ENCODE peak calls at places on chromosomes 6 and 20, in eight cellular contexts. R, A, Z, H, I, F, C and E are unnamed samples. For H3K4me1, the result is how much of the 10 kb centered on the place peaks cover.

GRCh38 chr6:138765896-138766487 is 7.6 kb upstream of the CCDC28A start:
- DNase-seq in A (no peak), Z (no peak), C (no peak), H (no peak), F (no peak), R (peak), I (peak), E (peak)

GRCh38 chr6:37131104-37131959 is 38.6 kb upstream of the PIM1 start:
- DNase-seq in F (no peak), C (peak), I (no peak), Z (no peak), R (no peak), A (peak), H (peak), E (peak)

GRCh38 chr20:17421493-17421892 is 109.7 kb downstream of the BFSP1 start:
- DNase-seq in H (no peak), R (no peak), A (no peak), I (no peak), F (no peak), Z (no peak), C (no peak), E (no peak)

GRCh38 chr20:5848711-5849505 is 98.7 kb downstream of the SHLD1 start:
- DNase-seq in H (no peak), R (peak), F (no peak), A (no peak), I (no peak), C (no peak), Z (peak), E (no peak)

GRCh38 chr6:215335-216034 is 76.8 kb upstream of the DUSP22 start:
- DNase-seq in I (no peak), Z (no peak), H (no peak), R (peak), F (no peak), C (no peak), A (no peak), E (no peak)

GRCh38 chr6:85418059-85418458 is 31.8 kb upstream of the NT5E start:
- DNase-seq in Z (no peak), F (no peak), H (no peak), C (no peak), I (no peak), A (no peak), R (peak), E (no peak)

GRCh38 chr6:168678177-168678576 is 237.2 kb downstream of the SMOC2 start:
- DNase-seq in R (no peak), H (no peak), C (no peak), Z (no peak), I (no peak), A (no peak), F (no peak), E (no peak)

GRCh38 chr6:69936674-69937363 is 70.5 kb downstream of the COL19A1 start:
- DNase-seq in F (no peak), Z (no peak), H (no peak), I (peak), R (no peak), A (peak), C (no peak), E (no peak)

GRCh38 chr6:52261229-52261628 is 16.9 kb upstream of the IL17F start:
- DNase-seq in R (peak), I (no peak), C (no peak), H (no peak), F (no peak), Z (no peak), A (no peak), E (no peak)

GRCh38 chr20:14956026-14956425 is 618.6 kb upstream of the FLRT3 start:
- DNase-seq in I (no peak), R (no peak), C (no peak), H (no peak), F (no peak), Z (no peak), A (no peak), E (peak)

GRCh38 chr20:25398363-25399037 is 7.9 kb upstream of the ABHD12 start:
- DNase-seq in A (no peak), H (no peak), I (no peak), R (no peak), C (no peak), F (no peak), Z (no peak), E (no peak)

GRCh38 chr6:11710968-11711643 is 67.5 kb downstream of the ADTRP start:
- DNase-seq in H (no peak), A (no peak), R (no peak), C (no peak), F (no peak), I (no peak), Z (no peak), E (no peak)

GRCh38 chr6:84455630-84456029 is 228.2 kb upstream of the CEP162 start:
- DNase-seq in I (no peak), H (no peak), A (no peak), C (no peak), Z (no peak), R (no peak), F (no peak), E (no peak)

DNA sequence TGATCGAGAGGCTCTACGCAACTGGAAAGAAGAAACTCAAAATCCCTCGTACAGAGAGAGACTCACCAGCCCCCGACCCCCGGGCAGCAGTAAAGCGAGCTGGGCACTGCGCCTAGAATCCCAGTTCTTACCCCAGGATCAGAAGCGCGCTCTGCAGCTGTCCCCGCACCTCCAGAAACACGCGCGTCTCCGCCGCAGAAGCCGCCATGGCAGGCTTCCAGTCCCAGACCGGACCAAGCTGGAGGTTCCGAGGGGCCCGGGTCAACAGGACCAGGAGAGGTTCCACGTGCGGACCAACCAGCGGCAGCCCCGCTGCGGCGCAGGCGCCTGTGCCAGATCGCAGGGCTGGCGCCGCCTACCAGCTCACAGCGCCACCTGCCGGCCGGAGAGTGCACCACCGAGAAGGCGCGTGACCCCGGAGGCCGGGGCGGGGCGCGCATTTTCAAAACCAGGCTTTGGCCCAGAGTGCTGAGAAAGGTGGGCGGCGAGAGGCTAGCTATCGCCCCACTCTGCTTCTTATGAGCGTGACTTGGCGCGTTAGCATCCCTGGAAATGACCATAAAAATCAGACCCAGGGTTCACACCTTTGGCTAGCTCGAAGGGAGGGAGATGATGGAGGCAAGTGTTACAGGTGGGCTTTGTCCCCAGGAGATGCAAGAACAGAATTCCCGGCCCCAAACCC is at the start of gene UBE3D:
- DNase-seq in I (peak), R (peak), H (peak), A (peak), C (peak), Z (peak), F (peak), E (peak)
- TF ChIP-seq POLR2A in I (peak), R (no peak), H (peak), A (peak), C (no peak), Z (no peak), F (no peak), E (peak)

GRCh38 chr6:38571721-38572120 is 68.0 kb downstream of the BTBD9 start:
- DNase-seq in C (no peak), I (no peak), H (no peak), Z (no peak), A (no peak), F (no peak), R (no peak), E (no peak)

GRCh38 chr6:38567436-38567835 is 72.3 kb downstream of the BTBD9 start:
- DNase-seq in H (peak), R (peak), C (peak), F (no peak), I (peak), Z (peak), A (peak), E (no peak)

GRCh38 chr6:38572186-38572813 is 67.4 kb downstream of the BTBD9 start:
- DNase-seq in C (no peak), A (no peak), I (no peak), F (no peak), R (no peak), Z (no peak), H (no peak), E (no peak)

GRCh38 chr6:38573800-38574395 is 65.8 kb downstream of the BTBD9 start:
- DNase-seq in C (no peak), A (no peak), H (no peak), Z (no peak), R (peak), I (no peak), F (no peak), E (no peak)

GRCh38 chr6:38570750-38571149 is 69.0 kb downstream of the BTBD9 start:
- DNase-seq in F (no peak), I (no peak), C (no peak), A (no peak), R (peak), Z (no peak), H (no peak), E (peak)
- TF ChIP-seq CTCF in F (peak), I (no peak), C (no peak), A (no peak), R (peak), Z (no peak), H (no peak), E (peak)

GRCh38 chr6:89346433-89346832 is 6.1 kb downstream of the UBE2J1 start:
- DNase-seq in Z (no peak), F (no peak), I (no peak), C (no peak), A (no peak), R (no peak), H (no peak), E (no peak)
- H3K4me1 ChIP-seq in Z (under half), F (under half), I (half or more), C (under half), A (under half), R (under half), H (half or more), E (under half)

GRCh38 chr6:40587240-40588069 is at the start of gene LRFN2:
- DNase-seq in F (no peak), R (peak), A (peak), I (peak), Z (peak), H (peak), C (peak), E (peak)
- TF ChIP-seq POLR2A in F (no peak), R (no peak), A (no peak), I (no peak), Z (no peak), H (no peak), C (no peak), E (no peak)

GRCh38 chr6:132459605-132459952 is 53.3 kb downstream of the STX7 start:
- DNase-seq in A (no peak), C (no peak), F (no peak), I (no peak), Z (no peak), R (no peak), H (no peak), E (no peak)

GRCh38 chr6:132461958-132462357 is 51.0 kb downstream of the STX7 start:
- DNase-seq in Z (no peak), A (no peak), I (no peak), C (no peak), R (no peak), H (no peak), F (no peak), E (no peak)

GRCh38 chr6:132458887-132459604 is 53.9 kb downstream of the STX7 start:
- DNase-seq in A (no peak), C (no peak), I (no peak), F (no peak), Z (no peak), H (no peak), R (no peak), E (no peak)

GRCh38 chr6:132456700-132457143 is 55.4 kb upstream of the MOXD1 start:
- DNase-seq in A (peak), H (peak), R (no peak), F (no peak), I (peak), Z (no peak), C (peak), E (no peak)
- TF ChIP-seq CTCF in A (no peak), H (no peak), R (no peak), F (no peak), I (no peak), Z (no peak), C (no peak), E (no peak)